ENCODE peak calls at places on chromosomes 3 and 15, in five cellular contexts. C is heart left ventricle, U is left ventricle myocardium inferior, S is heart right ventricle, J is testis. Y is an unnamed sample.

GRCh38 chr3:43053291-43053690 is 52.6 kb downstream of the POMGNT2 start:
- DNase-seq in C (no peak), U (no peak), S (no peak), J (no peak), Y (no peak)

GRCh38 chr3:98136631-98137030 is 6.1 kb downstream of the OR5H1 start:
- DNase-seq in C (no peak), U (no peak), S (no peak), J (no peak), Y (no peak)

GRCh38 chr15:88331291-88331690 is 74.8 kb upstream of the NTRK3 start:
- DNase-seq in C (no peak), U (no peak), S (peak; percentile 17), J (peak; percentile 80), Y (peak; percentile 13)

GRCh38 chr3:189945935-189946709 is 174.6 kb downstream of the P3H2 start:
- DNase-seq in C (no peak), U (no peak), S (no peak), J (no peak), Y (no peak)

GRCh38 chr15:33865416-33865815 is 102.9 kb upstream of the CHRM5 start:
- DNase-seq in C (no peak), U (no peak), S (no peak), J (no peak), Y (no peak)

GRCh38 chr3:55486101-55486856 is 827 bp downstream of the WNT5A start:
- DNase-seq in C (peak; percentile 69), U (peak; percentile 70), S (peak; percentile 71), J (peak; percentile 75), Y (peak; percentile 54)

GRCh38 chr3:107064445-107065060 is 312.7 kb upstream of the CCDC54 start:
- DNase-seq in C (peak; percentile 57), U (peak; percentile 18), S (no peak), J (peak; percentile 90), Y (peak; percentile 66)

GRCh38 chr15:71226536-71227455 is 111.5 kb downstream of the THSD4 start:
- DNase-seq in C (no peak), U (no peak), S (no peak), J (no peak), Y (no peak)

GRCh38 chr3:194396897-194397756 is 1.9 kb downstream of the GP5 start:
- DNase-seq in C (no peak), U (no peak), S (no peak), J (no peak), Y (no peak)

GRCh38 chr3:107117922-107118576 is 259.2 kb upstream of the CCDC54 start:
- DNase-seq in C (peak; percentile 40), U (no peak), S (no peak), J (peak; percentile 72), Y (peak; percentile 48)

GRCh38 chr15:62482715-62483429 is 317.8 kb upstream of the C2CD4B start:
- DNase-seq in C (no peak), U (no peak), S (no peak), J (no peak), Y (no peak)

GRCh38 chr3:35936571-35936970 is 297.2 kb downstream of the ARPP21 start:
- DNase-seq in C (no peak), U (no peak), S (no peak), J (no peak), Y (no peak)

GRCh38 chr15:33131880-33132279 is 62.6 kb downstream of the FMN1 start:
- DNase-seq in C (no peak), U (no peak), S (no peak), J (no peak), Y (no peak)

GRCh38 chr15:31297221-31297879 is 29.3 kb upstream of the KLF13 start:
- DNase-seq in C (no peak), U (no peak), S (no peak), J (peak; percentile 10), Y (no peak)

GRCh38 chr15:67708500-67708899 is 116.8 kb upstream of the SKOR1 start:
- DNase-seq in C (no peak), U (no peak), S (no peak), J (no peak), Y (no peak)

GRCh38 chr3:65729553-65729952 is 309.2 kb downstream of the MAGI1 start:
- DNase-seq in C (no peak), U (no peak), S (no peak), J (peak; percentile 47), Y (peak; percentile 48)

GRCh38 chr3:149115114-149115513 is 14.3 kb upstream of the HPS3 start:
- DNase-seq in C (no peak), U (no peak), S (no peak), J (no peak), Y (no peak)

GRCh38 chr3:14057701-14058100 is 67.0 kb downstream of the CHCHD4 start:
- DNase-seq in C (no peak), U (no peak), S (no peak), J (no peak), Y (no peak)

GRCh38 chr3:159210336-159210735 is 408.5 kb downstream of the MFSD1 start:
- DNase-seq in C (no peak), U (no peak), S (no peak), J (no peak), Y (no peak)

GRCh38 chr15:68258684-68259083 is 18.9 kb upstream of the FEM1B start:
- DNase-seq in C (no peak), U (no peak), S (no peak), J (peak; percentile 39), Y (no peak)

GRCh38 chr3:196969001-196969659 is 497 bp upstream of the PIGZ start:
- DNase-seq in C (peak; percentile 40), U (peak; percentile 32), S (peak; percentile 39), J (no peak), Y (no peak)

GRCh38 chr3:14329116-14329830 is 73.1 kb upstream of the SLC6A6 start:
- DNase-seq in C (no peak), U (no peak), S (no peak), J (no peak), Y (no peak)

GRCh38 chr3:95752199-95752598 is 1062.2 kb upstream of the EPHA6 start:
- DNase-seq in C (no peak), U (no peak), S (no peak), J (no peak), Y (no peak)

GRCh38 chr15:58396181-58396580 is 35.6 kb upstream of the LIPC start:
- DNase-seq in C (no peak), U (no peak), S (no peak), J (no peak), Y (no peak)

GRCh38 chr15:66883322-66883911 is 181.4 kb downstream of the SMAD6 start:
- DNase-seq in C (peak; percentile 96), U (peak; percentile 90), S (peak; percentile 86), J (peak; percentile 83), Y (peak; percentile 96)

GRCh38 chr3:184260571-184261269 is 633 bp downstream of the CAMK2N2 start:
- DNase-seq in C (no peak), U (no peak), S (no peak), J (no peak), Y (no peak)

GRCh38 chr3:77947671-77948070 is 907.8 kb downstream of the ROBO2 start:
- DNase-seq in C (no peak), U (no peak), S (no peak), J (no peak), Y (no peak)

GRCh38 chr3:77939726-77940125 is 899.8 kb downstream of the ROBO2 start:
- DNase-seq in C (no peak), U (no peak), S (no peak), J (no peak), Y (no peak)

GRCh38 chr3:77943598-77943997 is 903.7 kb downstream of the ROBO2 start:
- DNase-seq in C (no peak), U (no peak), S (no peak), J (no peak), Y (no peak)

DNA sequence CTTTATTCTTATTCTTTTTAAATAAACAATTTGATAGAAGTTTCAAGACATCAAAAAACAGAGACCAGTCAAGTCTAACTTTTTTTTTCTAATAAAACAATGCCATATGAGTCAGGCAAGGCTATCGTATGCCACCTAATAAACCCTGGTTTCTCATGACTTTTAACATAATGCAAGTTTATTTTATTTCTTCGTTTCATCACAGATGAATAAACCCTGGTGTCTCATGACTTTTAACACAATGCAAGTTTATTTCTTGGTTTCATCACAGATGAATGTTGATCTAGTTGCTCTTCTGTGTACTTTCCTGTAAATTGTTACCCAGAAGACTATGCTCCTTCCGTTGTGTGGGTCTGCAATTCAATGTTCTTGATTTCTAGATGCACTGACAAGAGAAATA is 905.4 kb downstream of the ROBO2 start:
- DNase-seq in C (no peak), U (no peak), S (no peak), J (no peak), Y (no peak)
- H3K4me1 ChIP-seq in C (no peaks in the 10 kb centered on the region), U (no peaks in the 10 kb centered on the region), S (no peaks in the 10 kb centered on the region), J (no peaks in the 10 kb centered on the region), Y (no peaks in the 10 kb centered on the region)

GRCh38 chr15:90060797-90061196 is 41.5 kb downstream of the IDH2 start:
- DNase-seq in C (no peak), U (no peak), S (no peak), J (no peak), Y (no peak)

GRCh38 chr15:90064931-90065681 is 37.2 kb downstream of the IDH2 start:
- DNase-seq in C (peak; percentile 78), U (peak; percentile 80), S (peak; percentile 78), J (peak; percentile 29), Y (peak; percentile 64)

GRCh38 chr15:90063733-90064247 is 38.5 kb downstream of the IDH2 start:
- DNase-seq in C (no peak), U (no peak), S (no peak), J (peak; percentile 37), Y (peak; percentile 46)

GRCh38 chr15:90062023-90062728 is 40.1 kb downstream of the IDH2 start:
- DNase-seq in C (no peak), U (peak; percentile 54), S (peak; percentile 52), J (no peak), Y (peak; percentile 53)

GRCh38 chr15:90062729-90063684 is 39.3 kb downstream of the IDH2 start:
- DNase-seq in C (no peak), U (no peak), S (no peak), J (peak; percentile 27), Y (no peak)
- H3K4me1 ChIP-seq in C (peaks cover 43% of the 10 kb centered on the region), U (peaks cover 69% of the 10 kb centered on the region), S (peaks cover 37% of the 10 kb centered on the region), J (peaks cover 19% of the 10 kb centered on the region), Y (peaks cover 39% of the 10 kb centered on the region)

GRCh38 chr3:38545983-38546382 is 49.8 kb downstream of the EXOG start:
- DNase-seq in C (no peak), U (no peak), S (no peak), J (peak; percentile 10), Y (no peak)

GRCh38 chr3:38543602-38544001 is 47.5 kb downstream of the EXOG start:
- DNase-seq in C (peak; percentile 94), U (peak; percentile 84), S (peak; percentile 79), J (no peak), Y (no peak)

GRCh38 chr3:38542401-38543298 is 46.5 kb downstream of the EXOG start:
- DNase-seq in C (peak; percentile 67), U (no peak), S (no peak), J (no peak), Y (no peak)

GRCh38 chr3:38545396-38545949 is 49.3 kb downstream of the EXOG start:
- DNase-seq in C (no peak), U (no peak), S (no peak), J (no peak), Y (no peak)

DNA sequence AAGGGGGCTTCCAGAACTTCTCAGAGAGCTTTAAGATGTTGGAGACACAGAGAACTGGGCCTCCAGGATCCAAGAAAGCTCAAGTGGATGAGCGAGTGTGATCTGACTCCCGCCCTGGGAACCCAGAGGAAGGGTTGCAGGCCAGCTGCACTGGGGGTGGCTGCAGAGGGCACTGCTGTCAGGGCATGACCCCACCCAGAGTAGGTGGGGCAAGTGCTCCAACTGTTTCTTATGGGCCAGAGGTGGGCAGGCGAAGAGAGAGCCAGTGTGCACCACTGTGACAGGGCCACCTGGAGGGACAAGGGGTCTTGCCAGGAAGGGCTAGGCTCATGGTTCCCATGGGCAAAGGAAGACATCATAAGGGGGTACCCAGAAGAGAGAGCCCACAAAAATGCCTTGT is 48.8 kb downstream of the EXOG start:
- DNase-seq in C (no peak), U (no peak), S (no peak), J (no peak), Y (no peak)
- H3K4me1 ChIP-seq in C (peaks cover 38% of the 10 kb centered on the region), U (peaks cover 86% of the 10 kb centered on the region), S (peaks cover 34% of the 10 kb centered on the region), J (no peaks in the 10 kb centered on the region), Y (no peaks in the 10 kb centered on the region)

GRCh38 chr15:39179980-39180379 is 400.9 kb upstream of the THBS1 start:
- DNase-seq in C (no peak), U (no peak), S (no peak), J (no peak), Y (no peak)
- H3K4me1 ChIP-seq in C (peaks cover 4% of the 10 kb centered on the region), U (peaks cover 10% of the 10 kb centered on the region), S (no peaks in the 10 kb centered on the region), J (peaks cover 9% of the 10 kb centered on the region), Y (no peaks in the 10 kb centered on the region)

Y was measured in adrenal gland.